ENCODE peak calls at places on chromosomes 13 and 19, in six cellular contexts. D is fibroblast of lung, O is neural progenitor cell, Y is left lung, A is Calu3, H is choroid plexus epithelial cell. S is an unnamed sample.

GRCh38 chr13:36357231-36357630 is 11.0 kb upstream of the SPART start:
- DNase-seq in D (no peak), O (no peak), Y (no peak), A (no peak), H (no peak), S (no peak)

GRCh38 chr13:50626031-50626643 is 217.4 kb downstream of the DLEU7 start:
- DNase-seq in D (peak; percentile 18), O (no peak), Y (no peak), A (no peak), H (peak; percentile 96), S (peak; percentile 88)

GRCh38 chr13:114142640-114143490 is 10.4 kb upstream of the RASA3 start:
- DNase-seq in D (peak; percentile 63), O (no peak), Y (peak; percentile 75), A (no peak), H (no peak), S (no peak)

GRCh38 chr13:75368167-75368566 is 113.8 kb downstream of the TBC1D4 start:
- DNase-seq in D (peak; percentile 93), O (no peak), Y (no peak), A (no peak), H (peak; percentile 91), S (peak; percentile 96)

GRCh38 chr19:11418518-11419506 is at the start of gene RGL3:
- DNase-seq in D (no peak), O (peak; percentile 67), Y (peak; percentile 89), A (peak; percentile 58), H (no peak), S (no peak)

GRCh38 chr19:2567996-2568395 is 92.1 kb downstream of the GADD45B start:
- DNase-seq in D (no peak), O (no peak), Y (no peak), A (no peak), H (no peak), S (no peak)

GRCh38 chr13:83666126-83666525 is 216.1 kb downstream of the SLITRK1 start:
- DNase-seq in D (peak; percentile 37), O (no peak), Y (no peak), A (no peak), H (peak; percentile 24), S (no peak)

GRCh38 chr19:11580665-11581418 is 3.4 kb upstream of the ACP5 start:
- DNase-seq in D (no peak), O (no peak), Y (no peak), A (no peak), H (peak; percentile 38), S (peak; percentile 42)

GRCh38 chr19:39671739-39672363 is 16.1 kb downstream of the LGALS16 start:
- DNase-seq in D (peak; percentile 48), O (peak; percentile 78), Y (no peak), A (peak; percentile 71), H (peak; percentile 74), S (peak; percentile 57)

GRCh38 chr19:53389591-53390377 is 5.2 kb upstream of the ZNF765 start:
- DNase-seq in D (no peak), O (peak; percentile 9), Y (no peak), A (no peak), H (no peak), S (no peak)

GRCh38 chr13:41487222-41487621 is 29.9 kb downstream of the RGCC start:
- DNase-seq in D (no peak), O (no peak), Y (no peak), A (no peak), H (no peak), S (no peak)

GRCh38 chr19:48746738-48747575 is at the start of gene IZUMO1:
- DNase-seq in D (peak; percentile 90), O (peak; percentile 91), Y (no peak), A (no peak), H (peak; percentile 92), S (peak; percentile 95)

GRCh38 chr13:25391932-25392331 is 20.2 kb downstream of the ATP8A2 start:
- DNase-seq in D (no peak), O (no peak), Y (no peak), A (no peak), H (no peak), S (no peak)

GRCh38 chr13:75373988-75374387 is 108.0 kb downstream of the TBC1D4 start:
- DNase-seq in D (no peak), O (no peak), Y (no peak), A (no peak), H (no peak), S (no peak)

GRCh38 chr13:48873598-48873997 is 102.1 kb upstream of the FNDC3A start:
- DNase-seq in D (peak; percentile 28), O (peak; percentile 18), Y (no peak), A (no peak), H (peak; percentile 31), S (peak; percentile 23)
- TF ChIP-seq CTCF in D (no peak), O (no peak), Y (no peak), A (no peak), H (peak; percentile 22), S (no peak)

DNA sequence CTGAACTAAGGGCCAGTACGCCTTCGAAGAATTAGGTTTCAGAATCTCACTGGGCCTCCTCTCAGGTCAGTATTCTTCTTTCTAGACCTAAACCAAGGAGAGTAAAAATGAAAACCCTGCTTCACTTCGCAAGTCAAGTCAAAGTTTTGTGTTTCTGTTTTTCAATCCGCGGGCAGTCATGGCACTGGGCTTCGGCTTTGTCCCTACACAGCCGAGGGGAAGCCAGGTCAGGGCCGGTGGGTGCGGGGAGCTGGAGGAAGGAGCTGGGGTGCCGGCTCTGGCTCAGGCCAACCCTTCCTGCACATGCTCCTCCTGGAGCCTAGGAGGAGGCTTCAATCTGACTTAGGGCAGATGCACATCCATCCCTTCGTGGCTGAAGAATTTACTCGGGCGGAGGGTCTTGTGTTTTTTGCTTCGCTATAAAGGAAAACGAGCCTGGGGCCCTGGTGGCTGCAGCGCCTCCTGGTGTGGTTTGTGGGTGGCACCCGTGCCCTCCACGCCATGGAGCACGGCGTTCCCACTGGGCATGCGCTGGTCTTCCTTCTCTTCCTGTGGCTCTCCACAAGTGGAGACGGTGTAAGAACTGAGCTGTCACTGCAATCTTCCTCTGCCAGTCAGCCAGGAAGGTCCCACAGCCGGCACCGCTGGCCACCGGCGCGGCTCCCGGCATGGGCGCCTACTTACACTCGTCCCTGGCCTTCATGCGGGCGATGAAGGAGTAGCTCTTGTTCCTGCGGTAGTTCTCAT is 22.5 kb downstream of the C19orf44 start:
- DNase-seq in D (no peak), O (no peak), Y (no peak), A (no peak), H (no peak), S (no peak)
- TF ChIP-seq CTCF in D (no peak), O (peak; percentile 14), Y (no peak), A (no peak), H (peak; percentile 30), S (no peak)

DNA sequence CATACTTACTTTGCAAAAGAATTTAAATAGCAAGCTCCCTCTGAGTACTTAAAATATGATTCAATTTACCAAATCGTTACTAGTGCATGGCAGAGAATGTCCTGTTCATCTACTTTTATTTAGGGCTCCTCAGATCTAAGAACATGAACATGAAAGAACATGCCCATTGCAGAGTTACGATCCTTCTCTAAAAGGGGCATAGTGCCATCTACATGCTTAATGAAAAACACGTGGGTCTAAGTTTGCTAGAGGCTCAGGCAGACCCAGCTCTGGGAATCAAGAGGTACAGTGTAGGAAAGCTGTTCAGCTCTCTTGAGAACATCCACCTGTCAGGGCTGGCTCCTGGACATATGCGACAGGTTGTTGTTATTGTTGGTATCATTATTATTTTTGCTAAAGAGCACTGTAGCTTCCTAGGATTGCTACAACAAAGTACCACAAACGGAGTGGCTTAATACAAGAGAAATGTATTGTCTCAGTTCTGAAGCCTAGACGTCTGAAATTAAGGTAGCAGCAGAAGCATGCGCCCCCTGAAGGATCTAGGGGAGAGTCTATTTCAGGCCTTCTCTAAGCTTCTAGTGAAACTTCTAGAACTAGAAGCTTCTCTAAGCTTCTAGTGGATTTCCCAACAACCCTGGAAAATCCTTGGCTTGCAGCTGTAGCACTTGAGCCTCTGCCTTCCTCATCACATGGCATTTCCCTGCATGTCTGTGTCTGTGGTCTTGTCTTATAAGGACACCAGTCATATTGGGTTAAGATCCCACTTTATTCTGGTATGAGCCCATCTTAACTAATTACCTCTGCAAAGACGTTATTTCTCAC is 133.9 kb downstream of the DCT start:
- DNase-seq in D (peak; percentile 79), O (no peak), Y (no peak), A (no peak), H (peak; percentile 65), S (peak; percentile 58)
- TF ChIP-seq CTCF in D (no peak), O (no peak), Y (no peak), A (no peak), H (peak; percentile 31), S (peak; percentile 24)

GRCh38 chr19:16595097-16595496 is 22.9 kb upstream of the SLC35E1 start:
- DNase-seq in D (no peak), O (no peak), Y (peak; percentile 47), A (no peak), H (no peak), S (no peak)

GRCh38 chr19:16591803-16592556 is 19.8 kb upstream of the SLC35E1 start:
- DNase-seq in D (no peak), O (no peak), Y (peak; percentile 31), A (no peak), H (no peak), S (no peak)

GRCh38 chr19:16594131-16594586 is 21.9 kb upstream of the SLC35E1 start:
- DNase-seq in D (no peak), O (no peak), Y (peak; percentile 76), A (no peak), H (no peak), S (no peak)

GRCh38 chr19:16594681-16595091 is 22.5 kb upstream of the SLC35E1 start:
- DNase-seq in D (no peak), O (no peak), Y (no peak), A (no peak), H (no peak), S (no peak)

GRCh38 chr19:16593181-16593580 is 21.0 kb upstream of the SLC35E1 start:
- DNase-seq in D (no peak), O (no peak), Y (peak; percentile 5), A (no peak), H (no peak), S (no peak)
- TF ChIP-seq CTCF in D (no peak), O (no peak), Y (no peak), A (no peak), H (no peak), S (no peak)

DNA sequence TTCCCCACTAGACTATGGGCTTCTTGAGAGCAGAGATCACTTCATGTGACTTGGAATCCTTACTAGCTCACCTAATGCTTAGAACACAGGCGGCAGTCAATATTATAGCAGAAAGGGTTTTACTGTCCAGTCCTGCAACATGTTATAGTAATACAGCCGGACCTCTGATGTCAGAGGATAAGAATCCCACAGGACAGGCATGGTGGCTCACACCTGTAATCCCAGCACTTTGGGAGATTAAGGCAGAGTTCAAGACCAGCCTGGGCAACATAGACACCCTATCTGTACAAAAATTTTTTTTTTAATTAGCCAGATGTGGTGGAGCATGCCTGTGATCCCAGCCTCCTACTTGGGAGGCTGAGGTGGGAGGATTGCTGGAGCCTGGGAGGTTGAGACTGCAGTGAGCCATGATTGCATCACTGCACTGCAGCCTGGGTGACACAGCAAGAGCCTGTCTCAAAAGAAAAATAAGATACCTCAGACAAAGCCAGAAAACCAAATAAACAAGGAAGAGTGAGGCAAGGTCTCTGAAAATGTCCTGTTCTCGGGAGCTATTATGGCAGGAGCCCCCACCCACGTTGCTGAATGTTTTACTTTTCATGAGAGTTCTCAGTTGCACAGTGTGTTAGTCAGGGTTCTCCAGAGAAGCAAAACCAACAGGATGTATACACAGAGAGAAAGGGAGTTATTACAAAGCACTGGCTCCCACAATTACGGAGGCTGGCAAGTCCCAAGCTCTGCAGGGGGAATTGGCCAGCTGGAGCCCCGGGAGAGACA is 100.8 kb downstream of the UBL3 start:
- DNase-seq in D (peak; percentile 27), O (no peak), Y (no peak), A (no peak), H (peak; percentile 51), S (no peak)
- TF ChIP-seq CTCF in D (no peak), O (no peak), Y (no peak), A (no peak), H (no peak), S (no peak)

S was measured in cardiac fibroblast.